ENCODE peak calls at places on chromosomes 12 and 14, in four cellular contexts. O is spleen, K is upper lobe of left lung, V is GM12878. M is an unnamed sample. For H3K4me1, the result is how much of the 10 kb centered on the place peaks cover.

GRCh38 chr14:104637546-104638003 is 33.0 kb upstream of the TMEM179 start:
- DNase-seq in O (no peak), K (no peak), V (no peak), M (no peak)

GRCh38 chr12:115794659-115795081 is 482.8 kb downstream of the MED13L start:
- DNase-seq in O (no peak), K (no peak), V (no peak), M (no peak)

GRCh38 chr12:104456950-104457745 is 400 bp downstream of the CHST11 start:
- DNase-seq in O (peak), K (no peak), V (no peak), M (no peak)

GRCh38 chr12:99946131-99946530 is 38.6 kb downstream of the ANKS1B start:
- DNase-seq in O (no peak), K (no peak), V (no peak), M (no peak)

GRCh38 chr12:93569656-93570551 is 2.6 kb upstream of the SOCS2 start:
- DNase-seq in O (peak), K (peak), V (no peak), M (peak)

GRCh38 chr12:10366875-10367274 is 23.0 kb downstream of the KLRK1 start:
- DNase-seq in O (no peak), K (no peak), V (no peak), M (no peak)

GRCh38 chr12:84079621-84080020 is 833.0 kb downstream of the SLC6A15 start:
- DNase-seq in O (no peak), K (no peak), V (no peak), M (no peak)

GRCh38 chr14:71586131-71586893 is 345.9 kb upstream of the RGS6 start:
- DNase-seq in O (no peak), K (no peak), V (no peak), M (no peak)

GRCh38 chr14:72610831-72611200 is 283.1 kb downstream of the DPF3 start:
- DNase-seq in O (no peak), K (no peak), V (no peak), M (no peak)

GRCh38 chr12:113506867-113507266 is 35.2 kb upstream of the LHX5 start:
- DNase-seq in O (no peak), K (no peak), V (no peak), M (no peak)

GRCh38 chr14:65333926-65334687 is 78.4 kb upstream of the FUT8 start:
- DNase-seq in O (no peak), K (no peak), V (no peak), M (peak)

GRCh38 chr12:52305921-52306705 is 14.8 kb upstream of the KRT81 start:
- DNase-seq in O (peak), K (peak), V (no peak), M (peak)

GRCh38 chr14:80850197-80850814 is 91.2 kb downstream of the CEP128 start:
- DNase-seq in O (no peak), K (no peak), V (no peak), M (no peak)

GRCh38 chr14:102557434-102558226 is 34.8 kb upstream of the RCOR1 start:
- DNase-seq in O (no peak), K (no peak), V (no peak), M (no peak)

GRCh38 chr12:117684471-117684870 is 284.3 kb downstream of the KSR2 start:
- DNase-seq in O (no peak), K (no peak), V (no peak), M (no peak)

GRCh38 chr14:81942071-81942470 is 408.4 kb upstream of the SEL1L start:
- DNase-seq in O (no peak), K (no peak), V (no peak), M (no peak)

GRCh38 chr12:24600996-24601395 is 347.9 kb downstream of the BCAT1 start:
- DNase-seq in O (no peak), K (no peak), V (no peak), M (no peak)

GRCh38 chr12:81809829-81810595 is 50.9 kb upstream of the PPFIA2 start:
- DNase-seq in O (no peak), K (no peak), V (peak), M (no peak)

GRCh38 chr14:89576960-89577359 is 159.9 kb upstream of the FOXN3 start:
- DNase-seq in O (no peak), K (no peak), V (no peak), M (no peak)

GRCh38 chr12:56315256-56315625 is 547 bp downstream of the CNPY2 start:
- DNase-seq in O (no peak), K (peak), V (no peak), M (no peak)

GRCh38 chr12:102740157-102741032 is 176.6 kb downstream of the PAH start:
- DNase-seq in O (no peak), K (no peak), V (no peak), M (no peak)

GRCh38 chr12:106978035-106978800 is 8.7 kb downstream of the MTERF2 start:
- DNase-seq in O (no peak), K (no peak), V (no peak), M (no peak)

GRCh38 chr14:32319368-32320049 is 9.6 kb upstream of the AKAP6 start:
- DNase-seq in O (no peak), K (no peak), V (no peak), M (no peak)

GRCh38 chr14:95196268-95196667 is 38.9 kb upstream of the DICER1 start:
- DNase-seq in O (no peak), K (no peak), V (no peak), M (no peak)

GRCh38 chr12:6919588-6919987 is 5.2 kb downstream of the ENO2 start:
- DNase-seq in O (peak), K (no peak), V (no peak), M (no peak)

GRCh38 chr12:75955251-75955650 is 76.3 kb downstream of the PHLDA1 start:
- DNase-seq in O (no peak), K (no peak), V (no peak), M (no peak)

GRCh38 chr12:74449872-74450271 is 87.8 kb upstream of the ATXN7L3B start:
- DNase-seq in O (no peak), K (no peak), V (no peak), M (no peak)

DNA sequence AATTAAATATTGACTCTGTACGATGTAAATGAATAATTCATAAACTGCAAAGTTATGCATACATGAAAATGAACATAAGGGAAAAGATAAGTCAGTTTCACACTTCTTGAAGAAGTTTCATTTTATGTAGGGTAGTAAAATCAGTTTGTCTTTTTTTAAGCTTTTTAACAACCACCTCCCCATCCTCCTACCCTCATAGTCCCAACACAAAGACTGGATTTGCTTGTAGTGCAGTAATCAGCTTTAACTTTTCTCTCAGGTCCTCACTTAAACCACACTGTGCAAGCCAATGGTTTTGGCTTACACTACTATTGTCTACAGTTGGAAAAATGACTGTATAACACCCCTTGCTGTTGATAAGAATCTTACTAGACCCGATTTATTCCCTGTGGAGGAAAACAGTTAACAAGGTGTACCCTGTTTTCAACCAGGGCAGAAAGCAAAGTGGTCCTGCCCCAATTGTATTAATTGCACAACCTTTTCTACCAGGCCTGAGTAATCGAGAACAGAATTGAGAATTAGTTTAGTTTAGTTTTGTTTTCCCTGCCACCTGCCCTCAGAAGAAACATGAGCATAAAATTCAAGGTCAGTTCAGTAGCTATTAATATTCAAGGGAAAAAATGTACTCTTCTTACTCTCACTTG is 44.0 kb downstream of the NIN start:
- DNase-seq in O (no peak), K (no peak), V (no peak), M (no peak)
- H3K4me1 ChIP-seq in O (half or more), K (under half), V (half or more), M (under half)

DNA sequence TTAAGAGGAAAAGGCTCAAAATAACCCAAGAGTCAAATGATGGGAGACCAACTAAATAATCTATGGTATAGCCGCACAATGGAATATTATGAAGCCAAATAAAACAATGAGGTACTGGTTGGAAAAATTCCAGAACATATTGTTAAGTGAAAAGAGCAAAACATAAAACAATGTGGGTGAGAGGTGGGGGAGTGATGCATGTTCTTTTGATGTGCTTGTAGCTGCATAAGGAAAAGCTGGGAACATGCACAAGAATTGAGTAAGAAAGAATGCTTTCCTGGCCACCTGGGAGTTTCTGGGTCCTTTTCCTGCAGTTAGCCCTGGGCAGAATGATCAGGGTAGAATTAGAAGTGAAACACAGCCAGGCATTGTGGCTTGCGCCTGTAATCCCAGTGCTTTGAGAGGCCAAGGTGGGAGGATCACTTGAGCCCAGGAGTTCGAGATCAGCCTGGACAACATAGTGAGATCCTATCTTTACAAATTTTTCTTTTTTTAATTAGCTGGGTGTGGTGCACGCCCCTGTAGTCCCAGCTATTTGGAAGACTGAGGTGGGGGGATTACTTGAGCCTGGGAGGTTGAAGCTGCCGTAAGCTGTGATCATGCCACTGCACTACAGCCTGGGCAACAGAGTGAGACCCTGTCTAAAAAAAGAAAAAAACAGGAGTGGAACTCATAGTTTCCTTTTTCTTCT is 7.9 kb downstream of the ABCB9 start:
- DNase-seq in O (no peak), K (no peak), V (no peak), M (no peak)
- TF ChIP-seq POLR2A in O (no peak), K (no peak), V (no peak), M (no peak)

GRCh38 chr12:50200507-50201273 is 33.5 kb upstream of the CERS5 start:
- DNase-seq in O (no peak), K (no peak), V (no peak), M (no peak)
- H3K4me1 ChIP-seq in O (under half), K (under half), V (under half), M (under half)

GRCh38 chr14:24115451-24116110 is 832 bp upstream of the NRL start:
- DNase-seq in O (peak), K (no peak), V (no peak), M (no peak)
- TF ChIP-seq POLR2A in O (no peak), K (no peak), V (no peak), M (no peak)

GRCh38 chr14:99192823-99193222 is 79.2 kb downstream of the BCL11B start:
- DNase-seq in O (peak), K (no peak), V (no peak), M (no peak)
- H3K4me1 ChIP-seq in O (half or more), K (under half), V (under half), M (under half)

GRCh38 chr12:57584050-57584449 is 6.9 kb upstream of the PIP4K2C start:
- DNase-seq in O (no peak), K (no peak), V (no peak), M (no peak)
- TF ChIP-seq POLR2A in O (no peak), K (no peak), V (no peak), M (no peak)

GRCh38 chr14:35339761-35340406 is 47.7 kb downstream of the PSMA6 start:
- DNase-seq in O (peak), K (no peak), V (no peak), M (no peak)
- H3K4me1 ChIP-seq in O (half or more), K (half or more), V (under half), M (under half)

DNA sequence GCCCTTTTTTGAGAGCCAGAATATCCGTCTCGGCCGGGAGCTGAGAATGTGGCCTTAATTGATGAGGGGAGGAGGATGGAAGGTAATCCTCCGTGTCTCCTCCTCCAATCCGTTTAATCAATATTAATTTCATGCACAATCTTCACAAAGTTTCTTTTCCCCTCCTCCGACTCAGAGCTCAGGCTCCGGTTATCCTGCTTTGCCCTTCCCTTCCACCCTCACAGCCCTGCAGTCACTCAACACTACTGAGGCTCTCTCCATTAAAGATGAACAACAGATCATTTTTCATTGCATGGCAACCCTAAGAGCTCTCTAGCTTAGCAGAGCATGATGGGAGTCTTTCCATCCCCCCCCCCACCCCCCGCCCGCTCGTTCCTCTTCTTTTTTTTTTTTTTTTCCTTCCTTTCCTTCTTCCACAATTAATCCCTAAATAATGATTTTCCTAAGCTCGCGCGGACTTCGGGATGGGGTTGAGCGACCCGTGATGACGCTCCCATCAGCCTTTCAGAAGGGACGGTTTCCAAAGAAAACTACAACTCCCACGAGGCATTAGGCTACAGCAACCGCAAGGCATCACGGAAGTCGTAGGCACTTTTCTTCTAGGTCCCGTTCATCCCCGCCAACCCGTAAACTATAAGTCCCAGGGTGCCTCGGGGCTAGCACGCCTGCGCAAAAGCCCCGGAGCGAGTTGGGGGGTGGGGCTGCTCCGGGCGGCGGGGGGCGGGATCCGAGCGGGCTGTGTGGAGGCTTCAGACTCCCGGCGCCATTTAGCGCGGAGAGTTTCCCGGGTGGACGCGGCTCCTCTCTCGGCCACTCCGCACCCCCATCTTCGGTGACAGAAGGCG is at the start of gene WNK1:
- DNase-seq in O (peak), K (peak), V (peak), M (peak)
- TF ChIP-seq POLR2A in O (no peak), K (peak), V (peak), M (no peak)

DNA sequence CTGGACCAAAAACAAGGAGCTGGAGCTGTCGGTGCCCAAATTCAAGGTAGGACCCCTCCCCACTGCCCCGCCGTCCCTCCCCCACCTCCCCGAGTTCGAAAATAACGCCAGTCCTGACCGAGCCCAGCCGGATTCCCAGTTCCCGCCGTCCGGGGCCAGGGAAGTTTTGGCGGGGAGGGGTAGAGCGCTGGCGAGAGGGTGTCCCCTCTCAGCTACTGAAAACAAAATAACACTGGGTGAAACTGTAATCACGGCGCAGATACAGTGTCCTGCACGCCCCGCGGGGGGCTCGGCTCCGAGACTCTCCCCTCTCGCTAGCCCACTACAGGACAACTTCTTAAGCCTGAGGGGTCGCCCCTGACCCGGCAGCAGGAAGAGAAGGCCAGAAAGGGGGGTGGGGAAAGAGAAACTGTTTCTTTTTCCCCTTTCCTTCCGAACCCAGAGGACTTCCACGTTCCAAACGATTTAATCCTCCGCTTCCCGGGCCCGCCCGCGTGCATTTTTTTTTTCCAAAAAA is 1.4 kb downstream of the SETD1B start:
- DNase-seq in O (peak), K (peak), V (no peak), M (no peak)
- H3K4me1 ChIP-seq in O (half or more), K (under half), V (under half), M (under half)

DNA sequence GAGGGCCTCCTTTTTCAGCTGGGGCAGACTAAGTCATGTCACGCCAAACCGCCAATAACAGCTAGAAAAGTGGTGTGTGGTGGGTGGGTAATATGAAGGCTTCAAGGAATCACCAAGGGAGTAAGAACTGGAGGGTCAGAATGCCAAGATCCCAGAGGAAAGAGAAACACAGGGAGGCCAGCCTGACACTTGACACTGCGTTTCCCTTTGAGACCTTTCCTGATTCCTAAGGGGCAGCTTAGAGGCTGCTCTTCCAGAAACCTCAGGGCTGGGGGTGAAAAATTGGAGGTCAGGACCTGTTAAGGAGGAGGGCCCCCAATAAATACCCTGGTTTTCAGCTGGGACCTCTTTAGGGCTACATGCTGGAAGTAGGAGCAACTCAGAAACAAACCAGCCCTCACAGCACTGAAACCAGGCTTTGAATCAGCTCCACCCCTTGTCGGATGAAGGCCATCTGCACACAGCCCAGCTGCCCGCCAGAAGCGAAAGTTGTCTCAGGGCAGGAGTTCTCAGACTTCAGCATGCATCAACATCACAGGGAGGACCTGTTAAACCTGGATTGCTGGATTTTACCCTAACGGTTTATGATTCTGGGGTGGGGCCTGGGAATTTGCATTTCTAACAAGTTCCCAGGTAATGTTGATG is 11.1 kb downstream of the SYNDIG1L start:
- DNase-seq in O (no peak), K (no peak), V (no peak), M (no peak)
- TF ChIP-seq POLR2A in O (no peak), K (no peak), V (no peak), M (no peak)

M was measured in breast epithelium.